ENCODE peak calls at places on chromosome X, in six cellular contexts. One of them, this sample, is unnamed.
A peak's percentile ranks its signal among the peaks of the same experiment; 100 is the strongest.

GRCh38 chrX:39688576-39689373 is 409.0 kb downstream of the BCOR start:
- DNase-seq in fibroblast of the conjunctiva: no peak
- DNase-seq in EL: peak; percentile 48
- DNase-seq in fibroblast of mammary gland: no peak
- DNase-seq in fibroblast of lung: peak; percentile 51
- DNase-seq in Daoy: peak; percentile 65
- DNase-seq in this sample: no peak

GRCh38 chrX:140701480-140701879 is 8.1 kb upstream of the LINC00632 start:
- DNase-seq in fibroblast of the conjunctiva: no peak
- DNase-seq in EL: peak; percentile 31
- DNase-seq in fibroblast of mammary gland: peak; percentile 18
- DNase-seq in fibroblast of lung: peak; percentile 19
- DNase-seq in Daoy: peak; percentile 8
- DNase-seq in this sample: no peak

GRCh38 chrX:121851033-121851432 is 803.6 kb downstream of the GLUD2 start:
- DNase-seq in fibroblast of the conjunctiva: peak; percentile 6
- DNase-seq in EL: peak; percentile 43
- DNase-seq in fibroblast of mammary gland: peak; percentile 73
- DNase-seq in fibroblast of lung: peak; percentile 52
- DNase-seq in Daoy: peak; percentile 24
- DNase-seq in this sample: no peak

GRCh38 chrX:10576777-10577444 is 43.5 kb downstream of the MID1 start:
- DNase-seq in fibroblast of the conjunctiva: no peak
- DNase-seq in EL: no peak
- DNase-seq in fibroblast of mammary gland: no peak
- DNase-seq in fibroblast of lung: no peak
- DNase-seq in Daoy: no peak
- DNase-seq in this sample: no peak

GRCh38 chrX:19924285-19924684 is 36.9 kb upstream of the SH3KBP1 start:
- DNase-seq in fibroblast of the conjunctiva: no peak
- DNase-seq in EL: no peak
- DNase-seq in fibroblast of mammary gland: no peak
- DNase-seq in fibroblast of lung: peak; percentile 12
- DNase-seq in Daoy: no peak
- DNase-seq in this sample: no peak

GRCh38 chrX:154013614-154014360 is 5.9 kb downstream of the IRAK1 start:
- DNase-seq in fibroblast of the conjunctiva: no peak
- DNase-seq in EL: peak; percentile 30
- DNase-seq in fibroblast of mammary gland: peak; percentile 38
- DNase-seq in fibroblast of lung: no peak
- DNase-seq in Daoy: peak; percentile 24
- DNase-seq in this sample: no peak

GRCh38 chrX:68758671-68759070 is 70.2 kb upstream of the EFNB1 start:
- DNase-seq in fibroblast of the conjunctiva: no peak
- DNase-seq in EL: no peak
- DNase-seq in fibroblast of mammary gland: no peak
- DNase-seq in fibroblast of lung: no peak
- DNase-seq in Daoy: no peak
- DNase-seq in this sample: no peak

GRCh38 chrX:24574743-24575142 is 72.4 kb downstream of the PCYT1B start:
- DNase-seq in fibroblast of the conjunctiva: no peak
- DNase-seq in EL: no peak
- DNase-seq in fibroblast of mammary gland: no peak
- DNase-seq in fibroblast of lung: no peak
- DNase-seq in Daoy: no peak
- DNase-seq in this sample: no peak

GRCh38 chrX:36961590-36961989 is 46.6 kb upstream of the FAM47C start:
- DNase-seq in fibroblast of the conjunctiva: no peak
- DNase-seq in EL: no peak
- DNase-seq in fibroblast of mammary gland: no peak
- DNase-seq in fibroblast of lung: no peak
- DNase-seq in Daoy: no peak
- DNase-seq in this sample: no peak

This sample was measured in amniotic stem cell.